ENCODE peak calls at places on chromosome 15, in nine cellular contexts. One of them, this sample, is unnamed.

GRCh38 chr15:101201411-101202174 is 50.3 kb downstream of the CHSY1 start:
- DNase-seq in activated T-cell treated with anti-CD3 and anti-CD28 coated beads, Interleukin-2, amount 50 U/mL, for 48 hours: peak; percentile 61
- DNase-seq in stimulated activated effector memory CD8-positive, alpha-beta T cell treated with anti-CD3 and anti-CD28 coated beads, Interleukin-12 subunit alpha, Interleukin-12 subunit beta, amount 100 ng/mL, for 72 hours: no peak
- DNase-seq in fibroblast of lung: peak; percentile 99
- DNase-seq in Calu3: peak; percentile 52
- DNase-seq in GM03348: peak; percentile 96
- DNase-seq in epithelial cell of prostate: peak; percentile 78
- DNase-seq in astrocyte of the spinal cord: peak; percentile 99
- DNase-seq in NCI-H187: no peak
- DNase-seq in this sample: peak; percentile 98

GRCh38 chr15:99818872-99819271 is 85.6 kb upstream of the LYSMD4 start:
- DNase-seq in activated T-cell treated with anti-CD3 and anti-CD28 coated beads, Interleukin-2, amount 50 U/mL, for 48 hours: no peak
- DNase-seq in stimulated activated effector memory CD8-positive, alpha-beta T cell treated with anti-CD3 and anti-CD28 coated beads, Interleukin-12 subunit alpha, Interleukin-12 subunit beta, amount 100 ng/mL, for 72 hours: no peak
- DNase-seq in fibroblast of lung: no peak
- DNase-seq in Calu3: no peak
- DNase-seq in GM03348: no peak
- DNase-seq in epithelial cell of prostate: no peak
- DNase-seq in astrocyte of the spinal cord: no peak
- DNase-seq in NCI-H187: no peak
- DNase-seq in this sample: no peak

GRCh38 chr15:28901987-28902745 is 16.4 kb downstream of the APBA2 start:
- DNase-seq in activated T-cell treated with anti-CD3 and anti-CD28 coated beads, Interleukin-2, amount 50 U/mL, for 48 hours: no peak
- DNase-seq in stimulated activated effector memory CD8-positive, alpha-beta T cell treated with anti-CD3 and anti-CD28 coated beads, Interleukin-12 subunit alpha, Interleukin-12 subunit beta, amount 100 ng/mL, for 72 hours: no peak
- DNase-seq in fibroblast of lung: no peak
- DNase-seq in Calu3: no peak
- DNase-seq in GM03348: no peak
- DNase-seq in epithelial cell of prostate: no peak
- DNase-seq in astrocyte of the spinal cord: no peak
- DNase-seq in NCI-H187: no peak
- DNase-seq in this sample: no peak

GRCh38 chr15:96767703-96768434 is 437.4 kb downstream of the NR2F2 start:
- DNase-seq in activated T-cell treated with anti-CD3 and anti-CD28 coated beads, Interleukin-2, amount 50 U/mL, for 48 hours: no peak
- DNase-seq in stimulated activated effector memory CD8-positive, alpha-beta T cell treated with anti-CD3 and anti-CD28 coated beads, Interleukin-12 subunit alpha, Interleukin-12 subunit beta, amount 100 ng/mL, for 72 hours: no peak
- DNase-seq in fibroblast of lung: no peak
- DNase-seq in Calu3: no peak
- DNase-seq in GM03348: no peak
- DNase-seq in epithelial cell of prostate: no peak
- DNase-seq in astrocyte of the spinal cord: no peak
- DNase-seq in NCI-H187: no peak
- DNase-seq in this sample: no peak

GRCh38 chr15:83306561-83306960 is 22.1 kb upstream of the BNC1 start:
- DNase-seq in activated T-cell treated with anti-CD3 and anti-CD28 coated beads, Interleukin-2, amount 50 U/mL, for 48 hours: no peak
- DNase-seq in stimulated activated effector memory CD8-positive, alpha-beta T cell treated with anti-CD3 and anti-CD28 coated beads, Interleukin-12 subunit alpha, Interleukin-12 subunit beta, amount 100 ng/mL, for 72 hours: no peak
- DNase-seq in fibroblast of lung: no peak
- DNase-seq in Calu3: no peak
- DNase-seq in GM03348: no peak
- DNase-seq in epithelial cell of prostate: no peak
- DNase-seq in astrocyte of the spinal cord: no peak
- DNase-seq in NCI-H187: no peak
- DNase-seq in this sample: peak; percentile 36

GRCh38 chr15:83205725-83206324 is 1.8 kb downstream of the HDGFL3 start:
- DNase-seq in activated T-cell treated with anti-CD3 and anti-CD28 coated beads, Interleukin-2, amount 50 U/mL, for 48 hours: no peak
- DNase-seq in stimulated activated effector memory CD8-positive, alpha-beta T cell treated with anti-CD3 and anti-CD28 coated beads, Interleukin-12 subunit alpha, Interleukin-12 subunit beta, amount 100 ng/mL, for 72 hours: no peak
- DNase-seq in fibroblast of lung: peak; percentile 70
- DNase-seq in Calu3: no peak
- DNase-seq in GM03348: peak; percentile 24
- DNase-seq in epithelial cell of prostate: no peak
- DNase-seq in astrocyte of the spinal cord: peak; percentile 93
- DNase-seq in NCI-H187: no peak
- DNase-seq in this sample: peak; percentile 41

GRCh38 chr15:84960391-84961113 is 21.1 kb upstream of the PDE8A start:
- DNase-seq in activated T-cell treated with anti-CD3 and anti-CD28 coated beads, Interleukin-2, amount 50 U/mL, for 48 hours: no peak
- DNase-seq in stimulated activated effector memory CD8-positive, alpha-beta T cell treated with anti-CD3 and anti-CD28 coated beads, Interleukin-12 subunit alpha, Interleukin-12 subunit beta, amount 100 ng/mL, for 72 hours: no peak
- DNase-seq in fibroblast of lung: no peak
- DNase-seq in Calu3: no peak
- DNase-seq in GM03348: no peak
- DNase-seq in epithelial cell of prostate: no peak
- DNase-seq in astrocyte of the spinal cord: peak; percentile 18
- DNase-seq in NCI-H187: no peak
- DNase-seq in this sample: no peak

GRCh38 chr15:66878761-66879160 is 176.7 kb downstream of the SMAD6 start:
- DNase-seq in activated T-cell treated with anti-CD3 and anti-CD28 coated beads, Interleukin-2, amount 50 U/mL, for 48 hours: no peak
- DNase-seq in stimulated activated effector memory CD8-positive, alpha-beta T cell treated with anti-CD3 and anti-CD28 coated beads, Interleukin-12 subunit alpha, Interleukin-12 subunit beta, amount 100 ng/mL, for 72 hours: peak; percentile 23
- DNase-seq in fibroblast of lung: no peak
- DNase-seq in Calu3: no peak
- DNase-seq in GM03348: no peak
- DNase-seq in epithelial cell of prostate: no peak
- DNase-seq in astrocyte of the spinal cord: no peak
- DNase-seq in NCI-H187: no peak
- DNase-seq in this sample: no peak

GRCh38 chr15:68631621-68632051 is 52.8 kb downstream of the CORO2B start:
- DNase-seq in activated T-cell treated with anti-CD3 and anti-CD28 coated beads, Interleukin-2, amount 50 U/mL, for 48 hours: no peak
- DNase-seq in stimulated activated effector memory CD8-positive, alpha-beta T cell treated with anti-CD3 and anti-CD28 coated beads, Interleukin-12 subunit alpha, Interleukin-12 subunit beta, amount 100 ng/mL, for 72 hours: no peak
- DNase-seq in fibroblast of lung: no peak
- DNase-seq in Calu3: no peak
- DNase-seq in GM03348: no peak
- DNase-seq in epithelial cell of prostate: no peak
- DNase-seq in astrocyte of the spinal cord: no peak
- DNase-seq in NCI-H187: peak; percentile 16
- DNase-seq in this sample: no peak

GRCh38 chr15:75121547-75121946 is 80.1 kb upstream of the C15orf39 start:
- DNase-seq in activated T-cell treated with anti-CD3 and anti-CD28 coated beads, Interleukin-2, amount 50 U/mL, for 48 hours: no peak
- DNase-seq in stimulated activated effector memory CD8-positive, alpha-beta T cell treated with anti-CD3 and anti-CD28 coated beads, Interleukin-12 subunit alpha, Interleukin-12 subunit beta, amount 100 ng/mL, for 72 hours: no peak
- DNase-seq in fibroblast of lung: no peak
- DNase-seq in Calu3: no peak
- DNase-seq in GM03348: no peak
- DNase-seq in epithelial cell of prostate: no peak
- DNase-seq in astrocyte of the spinal cord: no peak
- DNase-seq in NCI-H187: no peak
- DNase-seq in this sample: no peak

GRCh38 chr15:40323953-40324937 is 753 bp downstream of the INAFM2 start:
- DNase-seq in activated T-cell treated with anti-CD3 and anti-CD28 coated beads, Interleukin-2, amount 50 U/mL, for 48 hours: peak; percentile 51
- DNase-seq in stimulated activated effector memory CD8-positive, alpha-beta T cell treated with anti-CD3 and anti-CD28 coated beads, Interleukin-12 subunit alpha, Interleukin-12 subunit beta, amount 100 ng/mL, for 72 hours: peak; percentile 71
- DNase-seq in fibroblast of lung: no peak
- DNase-seq in Calu3: no peak
- DNase-seq in GM03348: peak; percentile 44
- DNase-seq in epithelial cell of prostate: no peak
- DNase-seq in astrocyte of the spinal cord: no peak
- DNase-seq in NCI-H187: no peak
- DNase-seq in this sample: peak; percentile 36

GRCh38 chr15:63497642-63498100 is 6.7 kb upstream of the USP3 start:
- DNase-seq in activated T-cell treated with anti-CD3 and anti-CD28 coated beads, Interleukin-2, amount 50 U/mL, for 48 hours: peak; percentile 67
- DNase-seq in stimulated activated effector memory CD8-positive, alpha-beta T cell treated with anti-CD3 and anti-CD28 coated beads, Interleukin-12 subunit alpha, Interleukin-12 subunit beta, amount 100 ng/mL, for 72 hours: peak; percentile 80
- DNase-seq in fibroblast of lung: no peak
- DNase-seq in Calu3: no peak
- DNase-seq in GM03348: no peak
- DNase-seq in epithelial cell of prostate: no peak
- DNase-seq in astrocyte of the spinal cord: no peak
- DNase-seq in NCI-H187: no peak
- DNase-seq in this sample: peak; percentile 76

GRCh38 chr15:27336676-27337075 is 365.7 kb downstream of the GABRG3 start:
- DNase-seq in activated T-cell treated with anti-CD3 and anti-CD28 coated beads, Interleukin-2, amount 50 U/mL, for 48 hours: no peak
- DNase-seq in stimulated activated effector memory CD8-positive, alpha-beta T cell treated with anti-CD3 and anti-CD28 coated beads, Interleukin-12 subunit alpha, Interleukin-12 subunit beta, amount 100 ng/mL, for 72 hours: no peak
- DNase-seq in fibroblast of lung: peak; percentile 31
- DNase-seq in Calu3: no peak
- DNase-seq in GM03348: no peak
- DNase-seq in epithelial cell of prostate: no peak
- DNase-seq in astrocyte of the spinal cord: peak; percentile 42
- DNase-seq in NCI-H187: no peak
- DNase-seq in this sample: no peak

GRCh38 chr15:74815121-74815933 is 2.7 kb downstream of the LMAN1L start:
- DNase-seq in activated T-cell treated with anti-CD3 and anti-CD28 coated beads, Interleukin-2, amount 50 U/mL, for 48 hours: no peak
- DNase-seq in stimulated activated effector memory CD8-positive, alpha-beta T cell treated with anti-CD3 and anti-CD28 coated beads, Interleukin-12 subunit alpha, Interleukin-12 subunit beta, amount 100 ng/mL, for 72 hours: no peak
- DNase-seq in fibroblast of lung: no peak
- DNase-seq in Calu3: peak; percentile 69
- DNase-seq in GM03348: no peak
- DNase-seq in epithelial cell of prostate: no peak
- DNase-seq in astrocyte of the spinal cord: no peak
- DNase-seq in NCI-H187: no peak
- DNase-seq in this sample: no peak

GRCh38 chr15:51403072-51403878 is 61.8 kb downstream of the GLDN start:
- DNase-seq in activated T-cell treated with anti-CD3 and anti-CD28 coated beads, Interleukin-2, amount 50 U/mL, for 48 hours: no peak
- DNase-seq in stimulated activated effector memory CD8-positive, alpha-beta T cell treated with anti-CD3 and anti-CD28 coated beads, Interleukin-12 subunit alpha, Interleukin-12 subunit beta, amount 100 ng/mL, for 72 hours: peak; percentile 26
- DNase-seq in fibroblast of lung: peak; percentile 66
- DNase-seq in Calu3: peak; percentile 37
- DNase-seq in GM03348: peak; percentile 70
- DNase-seq in epithelial cell of prostate: no peak
- DNase-seq in astrocyte of the spinal cord: peak; percentile 55
- DNase-seq in NCI-H187: no peak
- DNase-seq in this sample: peak; percentile 54

GRCh38 chr15:59247364-59247763 is 40.7 kb downstream of the LDHAL6B start:
- DNase-seq in activated T-cell treated with anti-CD3 and anti-CD28 coated beads, Interleukin-2, amount 50 U/mL, for 48 hours: peak; percentile 57
- DNase-seq in stimulated activated effector memory CD8-positive, alpha-beta T cell treated with anti-CD3 and anti-CD28 coated beads, Interleukin-12 subunit alpha, Interleukin-12 subunit beta, amount 100 ng/mL, for 72 hours: peak; percentile 57
- DNase-seq in fibroblast of lung: peak; percentile 82
- DNase-seq in Calu3: peak; percentile 69
- DNase-seq in GM03348: peak; percentile 74
- DNase-seq in epithelial cell of prostate: no peak
- DNase-seq in astrocyte of the spinal cord: peak; percentile 72
- DNase-seq in NCI-H187: no peak
- DNase-seq in this sample: peak; percentile 70

GRCh38 chr15:74245342-74245931 is 9.3 kb downstream of the CCDC33 start:
- DNase-seq in activated T-cell treated with anti-CD3 and anti-CD28 coated beads, Interleukin-2, amount 50 U/mL, for 48 hours: peak; percentile 38
- DNase-seq in stimulated activated effector memory CD8-positive, alpha-beta T cell treated with anti-CD3 and anti-CD28 coated beads, Interleukin-12 subunit alpha, Interleukin-12 subunit beta, amount 100 ng/mL, for 72 hours: no peak
- DNase-seq in fibroblast of lung: no peak
- DNase-seq in Calu3: no peak
- DNase-seq in GM03348: peak; percentile 47
- DNase-seq in epithelial cell of prostate: no peak
- DNase-seq in astrocyte of the spinal cord: no peak
- DNase-seq in NCI-H187: peak; percentile 94
- DNase-seq in this sample: no peak

GRCh38 chr15:59553879-59554735 is 57.5 kb upstream of the GCNT3 start:
- DNase-seq in activated T-cell treated with anti-CD3 and anti-CD28 coated beads, Interleukin-2, amount 50 U/mL, for 48 hours: no peak
- DNase-seq in stimulated activated effector memory CD8-positive, alpha-beta T cell treated with anti-CD3 and anti-CD28 coated beads, Interleukin-12 subunit alpha, Interleukin-12 subunit beta, amount 100 ng/mL, for 72 hours: no peak
- DNase-seq in fibroblast of lung: no peak
- DNase-seq in Calu3: peak; percentile 66
- DNase-seq in GM03348: peak; percentile 49
- DNase-seq in epithelial cell of prostate: peak; percentile 98
- DNase-seq in astrocyte of the spinal cord: peak; percentile 73
- DNase-seq in NCI-H187: no peak
- DNase-seq in this sample: peak; percentile 14

GRCh38 chr15:73800662-73801345 is 47.7 kb upstream of the INSYN1 start:
- DNase-seq in activated T-cell treated with anti-CD3 and anti-CD28 coated beads, Interleukin-2, amount 50 U/mL, for 48 hours: no peak
- DNase-seq in stimulated activated effector memory CD8-positive, alpha-beta T cell treated with anti-CD3 and anti-CD28 coated beads, Interleukin-12 subunit alpha, Interleukin-12 subunit beta, amount 100 ng/mL, for 72 hours: no peak
- DNase-seq in fibroblast of lung: peak; percentile 84
- DNase-seq in Calu3: no peak
- DNase-seq in GM03348: peak; percentile 90
- DNase-seq in epithelial cell of prostate: peak; percentile 49
- DNase-seq in astrocyte of the spinal cord: peak; percentile 83
- DNase-seq in NCI-H187: no peak
- DNase-seq in this sample: peak; percentile 83

GRCh38 chr15:41888662-41889253 is 5.1 kb downstream of the SPTBN5 start:
- DNase-seq in activated T-cell treated with anti-CD3 and anti-CD28 coated beads, Interleukin-2, amount 50 U/mL, for 48 hours: no peak
- DNase-seq in stimulated activated effector memory CD8-positive, alpha-beta T cell treated with anti-CD3 and anti-CD28 coated beads, Interleukin-12 subunit alpha, Interleukin-12 subunit beta, amount 100 ng/mL, for 72 hours: no peak
- DNase-seq in fibroblast of lung: no peak
- DNase-seq in Calu3: no peak
- DNase-seq in GM03348: no peak
- DNase-seq in epithelial cell of prostate: no peak
- DNase-seq in astrocyte of the spinal cord: no peak
- DNase-seq in NCI-H187: no peak
- DNase-seq in this sample: no peak

GRCh38 chr15:40097968-40098476 is 10.7 kb downstream of the BMF start:
- DNase-seq in activated T-cell treated with anti-CD3 and anti-CD28 coated beads, Interleukin-2, amount 50 U/mL, for 48 hours: peak; percentile 37
- DNase-seq in stimulated activated effector memory CD8-positive, alpha-beta T cell treated with anti-CD3 and anti-CD28 coated beads, Interleukin-12 subunit alpha, Interleukin-12 subunit beta, amount 100 ng/mL, for 72 hours: no peak
- DNase-seq in fibroblast of lung: peak; percentile 36
- DNase-seq in Calu3: no peak
- DNase-seq in GM03348: peak; percentile 43
- DNase-seq in epithelial cell of prostate: no peak
- DNase-seq in astrocyte of the spinal cord: no peak
- DNase-seq in NCI-H187: no peak
- DNase-seq in this sample: peak; percentile 60

GRCh38 chr15:28861031-28861534 is 12.6 kb upstream of the GOLGA6L7 start:
- DNase-seq in activated T-cell treated with anti-CD3 and anti-CD28 coated beads, Interleukin-2, amount 50 U/mL, for 48 hours: no peak
- DNase-seq in stimulated activated effector memory CD8-positive, alpha-beta T cell treated with anti-CD3 and anti-CD28 coated beads, Interleukin-12 subunit alpha, Interleukin-12 subunit beta, amount 100 ng/mL, for 72 hours: no peak
- DNase-seq in fibroblast of lung: peak; percentile 65
- DNase-seq in Calu3: no peak
- DNase-seq in GM03348: no peak
- DNase-seq in epithelial cell of prostate: no peak
- DNase-seq in astrocyte of the spinal cord: no peak
- DNase-seq in NCI-H187: no peak
- DNase-seq in this sample: peak; percentile 7

GRCh38 chr15:82979726-82980125 is 6.3 kb upstream of the RAMAC start:
- DNase-seq in activated T-cell treated with anti-CD3 and anti-CD28 coated beads, Interleukin-2, amount 50 U/mL, for 48 hours: no peak
- DNase-seq in stimulated activated effector memory CD8-positive, alpha-beta T cell treated with anti-CD3 and anti-CD28 coated beads, Interleukin-12 subunit alpha, Interleukin-12 subunit beta, amount 100 ng/mL, for 72 hours: no peak
- DNase-seq in fibroblast of lung: no peak
- DNase-seq in Calu3: no peak
- DNase-seq in GM03348: no peak
- DNase-seq in epithelial cell of prostate: no peak
- DNase-seq in astrocyte of the spinal cord: no peak
- DNase-seq in NCI-H187: no peak
- DNase-seq in this sample: no peak

GRCh38 chr15:72584006-72584405 is 70.5 kb upstream of the GOLGA6B start:
- DNase-seq in activated T-cell treated with anti-CD3 and anti-CD28 coated beads, Interleukin-2, amount 50 U/mL, for 48 hours: no peak
- DNase-seq in stimulated activated effector memory CD8-positive, alpha-beta T cell treated with anti-CD3 and anti-CD28 coated beads, Interleukin-12 subunit alpha, Interleukin-12 subunit beta, amount 100 ng/mL, for 72 hours: no peak
- DNase-seq in fibroblast of lung: no peak
- DNase-seq in Calu3: no peak
- DNase-seq in GM03348: no peak
- DNase-seq in epithelial cell of prostate: no peak
- DNase-seq in astrocyte of the spinal cord: no peak
- DNase-seq in NCI-H187: no peak
- DNase-seq in this sample: no peak

GRCh38 chr15:27582741-27583400 is 516.2 kb downstream of the OCA2 start:
- DNase-seq in activated T-cell treated with anti-CD3 and anti-CD28 coated beads, Interleukin-2, amount 50 U/mL, for 48 hours: no peak
- DNase-seq in stimulated activated effector memory CD8-positive, alpha-beta T cell treated with anti-CD3 and anti-CD28 coated beads, Interleukin-12 subunit alpha, Interleukin-12 subunit beta, amount 100 ng/mL, for 72 hours: no peak
- DNase-seq in fibroblast of lung: peak; percentile 77
- DNase-seq in Calu3: no peak
- DNase-seq in GM03348: peak; percentile 22
- DNase-seq in epithelial cell of prostate: no peak
- DNase-seq in astrocyte of the spinal cord: peak; percentile 60
- DNase-seq in NCI-H187: no peak
- DNase-seq in this sample: no peak

GRCh38 chr15:38536201-38536676 is 28.4 kb downstream of the RASGRP1 start:
- DNase-seq in activated T-cell treated with anti-CD3 and anti-CD28 coated beads, Interleukin-2, amount 50 U/mL, for 48 hours: no peak
- DNase-seq in stimulated activated effector memory CD8-positive, alpha-beta T cell treated with anti-CD3 and anti-CD28 coated beads, Interleukin-12 subunit alpha, Interleukin-12 subunit beta, amount 100 ng/mL, for 72 hours: no peak
- DNase-seq in fibroblast of lung: peak; percentile 25
- DNase-seq in Calu3: no peak
- DNase-seq in GM03348: peak; percentile 82
- DNase-seq in epithelial cell of prostate: no peak
- DNase-seq in astrocyte of the spinal cord: peak; percentile 55
- DNase-seq in NCI-H187: no peak
- DNase-seq in this sample: peak; percentile 28

GRCh38 chr15:75577401-75578205 is 1.5 kb downstream of the PTPN9 start:
- DNase-seq in activated T-cell treated with anti-CD3 and anti-CD28 coated beads, Interleukin-2, amount 50 U/mL, for 48 hours: peak; percentile 30
- DNase-seq in stimulated activated effector memory CD8-positive, alpha-beta T cell treated with anti-CD3 and anti-CD28 coated beads, Interleukin-12 subunit alpha, Interleukin-12 subunit beta, amount 100 ng/mL, for 72 hours: peak; percentile 53
- DNase-seq in fibroblast of lung: peak; percentile 37
- DNase-seq in Calu3: no peak
- DNase-seq in GM03348: peak; percentile 27
- DNase-seq in epithelial cell of prostate: no peak
- DNase-seq in astrocyte of the spinal cord: peak; percentile 26
- DNase-seq in NCI-H187: no peak
- DNase-seq in this sample: peak; percentile 39